ENCODE peak calls at places on chromosomes 2 and 18, in eight cellular contexts. R is body of pancreas, U is breast epithelium, H is NB4, K is Peyer's patch, D is transverse colon, X is A549, B is ovary. J is an unnamed sample.

GRCh38 chr2:24122-24521 is 22.2 kb downstream of the FAM110C start:
- DNase-seq in R (peak), U (no peak), H (no peak), K (no peak), D (peak), X (no peak), B (no peak), J (no peak)

GRCh38 chr18:32669549-32670165 is 103.2 kb downstream of the KLHL14 start:
- DNase-seq in R (no peak), U (no peak), H (peak), K (no peak), D (no peak), X (no peak), B (no peak), J (no peak)

GRCh38 chr2:153917570-153917969 is 45.8 kb downstream of the GALNT13 start:
- DNase-seq in R (no peak), U (no peak), H (no peak), K (no peak), D (no peak), X (no peak), B (no peak), J (no peak)

GRCh38 chr2:234863043-234863934 is 88.5 kb upstream of the SH3BP4 start:
- DNase-seq in R (peak), U (peak), H (no peak), K (peak), D (peak), X (peak), B (peak), J (no peak)

GRCh38 chr2:10909050-10909995 is 2.4 kb upstream of the KCNF1 start:
- DNase-seq in R (no peak), U (no peak), H (peak), K (peak), D (no peak), X (peak), B (no peak), J (peak)

GRCh38 chr2:204869142-204869823 is 324.0 kb downstream of the PARD3B start:
- DNase-seq in R (no peak), U (no peak), H (no peak), K (no peak), D (no peak), X (no peak), B (no peak), J (no peak)

GRCh38 chr2:60516383-60516811 is 37.1 kb downstream of the BCL11A start:
- DNase-seq in R (no peak), U (no peak), H (no peak), K (no peak), D (no peak), X (no peak), B (no peak), J (peak)

GRCh38 chr2:233247744-233248143 is 3.7 kb upstream of the ATG16L1 start:
- DNase-seq in R (no peak), U (no peak), H (peak), K (no peak), D (no peak), X (peak), B (no peak), J (peak)

GRCh38 chr2:223598994-223599645 is 3.0 kb downstream of the SCG2 start:
- DNase-seq in R (no peak), U (no peak), H (no peak), K (no peak), D (no peak), X (no peak), B (no peak), J (no peak)

GRCh38 chr2:20050104-20050711 is 1.2 kb downstream of the LAPTM4A start:
- DNase-seq in R (no peak), U (no peak), H (peak), K (no peak), D (peak), X (no peak), B (peak), J (peak)

GRCh38 chr2:102114851-102115497 is 27.6 kb upstream of the IL1R1 start:
- DNase-seq in R (no peak), U (no peak), H (no peak), K (no peak), D (no peak), X (no peak), B (no peak), J (no peak)

GRCh38 chr2:227766361-227766883 is 20.7 kb downstream of the SCYGR8 start:
- DNase-seq in R (peak), U (peak), H (peak), K (peak), D (peak), X (peak), B (peak), J (peak)

GRCh38 chr2:15092691-15093090 is 460.2 kb downstream of the LRATD1 start:
- DNase-seq in R (no peak), U (no peak), H (no peak), K (no peak), D (no peak), X (no peak), B (no peak), J (no peak)

GRCh38 chr2:144990661-144991060 is 470.7 kb upstream of the ZEB2 start:
- DNase-seq in R (no peak), U (no peak), H (no peak), K (no peak), D (no peak), X (no peak), B (no peak), J (no peak)

GRCh38 chr2:144592500-144593256 is 72.8 kb upstream of the ZEB2 start:
- DNase-seq in R (no peak), U (no peak), H (no peak), K (no peak), D (no peak), X (no peak), B (no peak), J (no peak)

GRCh38 chr18:42045346-42045745 is 90.3 kb downstream of the PIK3C3 start:
- DNase-seq in R (no peak), U (no peak), H (no peak), K (no peak), D (no peak), X (no peak), B (no peak), J (no peak)

GRCh38 chr18:9082763-9083510 is 19.6 kb upstream of the NDUFV2 start:
- DNase-seq in R (no peak), U (no peak), H (no peak), K (no peak), D (no peak), X (no peak), B (no peak), J (no peak)
- TF ChIP-seq POLR2A in R (no peak), U (no peak), H (no peak), K (no peak), D (no peak), X (no peak), B (no peak), J (no peak)

GRCh38 chr2:120867290-120868231 is 131.9 kb downstream of the GLI2 start:
- DNase-seq in R (peak), U (no peak), H (no peak), K (peak), D (peak), X (peak), B (peak), J (peak)
- TF ChIP-seq POLR2A in R (no peak), U (no peak), H (no peak), K (no peak), D (peak), X (no peak), B (no peak), J (no peak)

DNA sequence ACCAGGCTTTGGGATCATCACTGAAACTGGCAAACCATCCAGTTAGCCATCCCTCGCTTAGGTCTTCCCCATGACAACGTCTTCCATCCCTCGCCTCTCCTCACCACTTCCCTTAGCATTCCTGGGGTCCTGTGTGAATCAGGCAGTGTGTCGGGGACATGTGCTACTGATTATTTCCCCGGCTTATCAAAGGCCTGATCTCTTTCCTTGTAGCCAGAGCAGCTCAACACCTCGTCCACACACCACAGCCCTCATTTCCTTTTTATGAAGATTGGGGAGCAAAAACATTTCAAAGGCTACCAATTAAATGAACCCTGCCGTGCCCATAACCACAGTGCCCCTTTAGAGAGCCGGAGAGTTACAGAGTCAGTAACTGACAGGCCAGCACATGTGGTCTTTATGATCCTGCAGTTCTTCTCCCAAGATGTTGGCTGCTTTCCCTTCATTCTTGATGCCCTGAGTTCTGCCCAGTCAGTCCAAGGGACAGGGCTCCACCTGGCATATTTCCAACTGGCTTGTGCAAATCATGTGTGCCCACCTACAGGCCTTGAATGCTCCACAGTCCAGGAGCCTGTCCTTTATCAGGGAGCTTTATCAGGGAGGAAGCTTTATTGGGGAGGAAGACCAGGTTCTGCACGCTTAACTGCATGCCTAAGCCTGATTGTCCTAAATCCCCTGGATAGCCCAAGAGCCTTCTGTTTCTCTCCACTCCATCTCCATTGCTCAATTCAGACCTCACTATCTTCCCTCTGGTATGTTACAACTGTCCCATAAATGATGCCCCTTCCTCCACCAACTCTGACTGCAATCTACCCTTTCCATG is 343.1 kb downstream of the CYRIA start:
- DNase-seq in R (no peak), U (no peak), H (no peak), K (no peak), D (no peak), X (no peak), B (no peak), J (no peak)
- TF ChIP-seq POLR2A in R (no peak), U (no peak), H (no peak), K (no peak), D (no peak), X (no peak), B (no peak), J (no peak)

DNA sequence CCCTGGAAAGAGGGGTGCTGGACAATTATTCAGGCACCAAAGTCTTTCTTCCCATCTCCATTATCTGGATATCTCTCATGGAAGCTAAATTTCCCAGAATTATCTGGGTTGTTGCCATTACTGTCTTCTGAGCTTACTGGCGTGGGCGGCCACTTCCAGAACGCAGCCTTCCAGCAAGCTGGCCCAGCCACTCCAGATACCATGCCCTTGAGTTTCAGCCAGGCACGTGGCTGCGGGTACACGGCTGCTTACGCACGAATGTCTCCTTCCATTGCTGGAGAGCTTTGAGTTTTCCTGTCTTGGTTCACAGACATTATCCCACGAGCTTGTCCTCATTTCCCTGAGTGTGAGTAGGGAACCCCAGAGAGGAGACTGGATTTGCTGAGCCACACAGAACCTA is 32.7 kb downstream of the CELF4 start:
- DNase-seq in R (no peak), U (no peak), H (no peak), K (no peak), D (no peak), X (no peak), B (no peak), J (no peak)
- TF ChIP-seq POLR2A in R (no peak), U (no peak), H (no peak), K (no peak), D (no peak), X (no peak), B (no peak), J (no peak)

DNA sequence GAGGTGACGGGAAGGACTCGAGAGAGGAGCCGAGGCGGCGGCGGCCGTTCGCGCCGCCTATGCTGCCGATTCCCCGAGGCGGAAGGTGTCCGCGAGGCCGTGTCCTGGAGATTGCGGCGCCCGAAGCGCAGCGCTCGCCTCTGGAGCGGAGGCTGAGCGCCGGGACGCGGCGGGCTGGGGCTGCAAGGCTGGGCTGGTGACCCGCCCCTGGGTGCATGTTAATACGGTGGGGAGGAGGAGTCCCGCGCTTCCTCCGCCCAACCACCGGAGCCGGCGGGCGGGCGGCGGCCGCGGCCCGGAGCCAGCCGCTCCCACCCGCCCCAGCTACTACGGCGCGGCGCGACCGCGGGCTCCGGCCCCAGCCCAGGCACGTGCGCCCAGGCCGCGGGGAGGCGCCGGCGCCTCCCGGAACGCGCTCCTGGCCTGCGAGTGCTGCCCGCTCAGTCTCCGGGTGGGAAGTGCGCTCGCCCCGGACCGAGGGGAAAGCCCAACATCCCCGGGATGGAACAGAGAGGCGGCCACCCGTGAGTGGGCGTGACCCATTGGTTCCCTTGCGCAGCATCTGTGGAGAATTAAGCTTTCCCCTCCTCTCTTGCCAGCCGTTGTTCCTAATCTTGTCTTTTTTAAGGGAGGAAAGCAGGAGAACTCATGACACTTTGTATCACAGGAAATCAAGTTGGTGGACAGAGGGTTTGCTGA is at the start of gene DLGAP1:
- DNase-seq in R (peak), U (peak), H (no peak), K (peak), D (peak), X (no peak), B (peak), J (peak)
- TF ChIP-seq POLR2A in R (no peak), U (no peak), H (no peak), K (no peak), D (no peak), X (no peak), B (peak), J (no peak)

GRCh38 chr2:241041557-241042158 is 43.2 kb downstream of the SNED1 start:
- DNase-seq in R (no peak), U (no peak), H (peak), K (no peak), D (no peak), X (no peak), B (no peak), J (no peak)
- TF ChIP-seq POLR2A in R (no peak), U (no peak), H (no peak), K (no peak), D (no peak), X (no peak), B (no peak), J (no peak)

GRCh38 chr2:68428746-68429145 is 38.3 kb downstream of the FBXO48 start:
- DNase-seq in R (no peak), U (no peak), H (no peak), K (no peak), D (no peak), X (no peak), B (no peak), J (peak)

GRCh38 chr2:68431316-68431972 is 35.6 kb downstream of the FBXO48 start:
- DNase-seq in R (no peak), U (no peak), H (no peak), K (peak), D (no peak), X (no peak), B (no peak), J (no peak)

GRCh38 chr2:68426885-68427579 is 40.1 kb downstream of the FBXO48 start:
- DNase-seq in R (no peak), U (no peak), H (peak), K (no peak), D (no peak), X (no peak), B (no peak), J (no peak)

GRCh38 chr2:68428132-68428531 is 39.0 kb downstream of the FBXO48 start:
- DNase-seq in R (no peak), U (no peak), H (peak), K (no peak), D (no peak), X (no peak), B (no peak), J (no peak)

GRCh38 chr2:68429311-68429826 is 37.7 kb downstream of the FBXO48 start:
- DNase-seq in R (no peak), U (no peak), H (no peak), K (no peak), D (no peak), X (no peak), B (no peak), J (peak)
- TF ChIP-seq POLR2A in R (no peak), U (no peak), H (no peak), K (no peak), D (no peak), X (no peak), B (no peak), J (no peak)

DNA sequence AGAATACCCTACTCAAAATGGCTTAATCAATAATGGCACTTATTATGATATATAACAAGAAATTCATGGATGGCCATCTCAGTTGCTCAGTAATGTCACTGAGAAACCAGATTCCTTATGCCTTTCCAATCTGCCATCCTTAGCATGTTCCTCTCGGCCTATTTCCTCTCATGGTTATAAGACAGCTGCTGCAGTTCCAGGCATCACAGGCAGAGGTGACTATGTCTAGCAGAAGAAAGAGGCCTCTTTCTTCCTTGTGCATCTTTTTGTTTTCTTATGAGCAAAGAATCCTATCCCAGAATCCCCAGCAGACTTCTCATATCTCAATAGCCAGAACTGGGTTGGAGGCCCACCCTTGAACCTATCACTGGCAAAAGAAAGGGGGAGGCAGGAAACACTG is 310.6 kb upstream of the SPRED2 start:
- DNase-seq in R (no peak), U (no peak), H (no peak), K (no peak), D (no peak), X (no peak), B (no peak), J (no peak)
- TF ChIP-seq POLR2A in R (no peak), U (no peak), H (no peak), K (no peak), D (no peak), X (no peak), B (no peak), J (no peak)

DNA sequence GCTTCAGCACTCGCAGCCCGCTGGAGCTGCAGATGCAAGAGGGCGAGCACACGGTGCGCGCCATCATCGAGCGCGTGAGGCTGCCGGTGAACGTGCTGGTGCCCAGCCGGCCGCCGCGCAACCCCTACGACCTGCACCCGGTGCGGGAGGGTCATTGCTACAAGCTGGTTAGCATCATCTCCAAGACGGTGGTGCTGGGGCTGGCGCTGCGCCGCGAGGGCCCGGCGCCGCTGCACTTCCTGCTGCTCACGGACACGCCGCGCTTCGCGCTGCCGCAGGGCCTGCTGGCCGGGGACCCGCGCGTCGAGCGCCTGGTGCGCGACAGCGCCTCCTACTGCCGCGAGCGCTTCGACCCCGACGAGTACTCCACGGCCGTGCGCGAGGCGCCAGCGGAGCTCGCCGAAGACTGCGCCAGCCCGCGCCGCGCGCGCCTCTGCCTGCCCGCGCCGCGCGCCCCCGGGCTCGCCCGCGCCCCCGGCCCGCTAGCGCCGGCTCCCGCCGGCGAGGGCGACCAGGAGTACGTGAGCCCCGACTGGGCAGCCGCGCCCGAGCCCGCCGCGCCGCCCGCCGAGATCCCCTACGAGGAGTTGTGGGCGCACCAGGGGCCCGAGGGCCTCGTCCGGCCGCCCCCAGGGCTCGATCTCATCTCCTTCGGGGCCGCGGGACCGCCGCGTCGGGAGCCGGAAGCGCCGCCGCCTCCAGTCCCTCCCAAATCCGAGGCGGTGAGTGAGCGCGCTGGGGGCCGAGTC is 11.8 kb downstream of the GAREM2 start:
- DNase-seq in R (peak), U (no peak), H (peak), K (peak), D (peak), X (peak), B (peak), J (peak)
- TF ChIP-seq POLR2A in R (peak), U (no peak), H (no peak), K (no peak), D (no peak), X (peak), B (peak), J (no peak)